ENCODE peak calls at places on chromosomes 12 and 14, in four cellular contexts. Q is SK-N-SH, G is K562, P is H1. S is an unnamed sample.

GRCh38 chr14:103002578-103003350 is 54.6 kb downstream of the CDC42BPB start:
- DNase-seq in Q (no peak), G (no peak), P (no peak), S (no peak)

GRCh38 chr12:69097619-69098368 is 141.6 kb upstream of the CPSF6 start:
- DNase-seq in P (no peak), G (no peak), Q (no peak), S (no peak)

GRCh38 chr14:39704581-39704980 is 272.3 kb upstream of the FBXO33 start:
- DNase-seq in P (no peak), Q (no peak), G (no peak), S (no peak)

GRCh38 chr14:62629070-62629580 is 416.1 kb downstream of the KCNH5 start:
- DNase-seq in Q (no peak), P (no peak), G (no peak), S (no peak)

GRCh38 chr12:14417717-14418116 is 52.2 kb downstream of the ATF7IP start:
- DNase-seq in Q (peak; percentile 46), G (peak; percentile 26), P (peak; percentile 72), S (no peak)

GRCh38 chr12:254039-254438 is 8.6 kb downstream of the SLC6A13 start:
- DNase-seq in G (peak; percentile 25), P (peak; percentile 48), Q (no peak), S (no peak)

GRCh38 chr14:102407258-102407657 is 44.5 kb downstream of the TECPR2 start:
- DNase-seq in G (no peak), Q (no peak), P (no peak), S (no peak)

GRCh38 chr12:1517007-1517406 is 77.4 kb downstream of the FBXL14 start:
- DNase-seq in P (peak; percentile 90), G (no peak), Q (peak; percentile 58), S (no peak)

GRCh38 chr12:93167841-93168492 is 209.8 kb upstream of the NUDT4 start:
- DNase-seq in G (no peak), P (no peak), Q (no peak), S (peak; percentile 95)

GRCh38 chr12:48973992-48974673 is 2.6 kb upstream of the WNT10B start:
- DNase-seq in G (peak; percentile 75), Q (peak; percentile 81), P (peak; percentile 91), S (no peak)

GRCh38 chr14:101215936-101216335 is 312.4 kb upstream of the RTL1 start:
- DNase-seq in P (peak; percentile 19), G (no peak), Q (no peak), S (no peak)

GRCh38 chr14:21913759-21914158 is 240.1 kb upstream of the OR4E1 start:
- DNase-seq in P (peak; percentile 81), G (peak; percentile 36), Q (peak; percentile 4), S (peak; percentile 8)

GRCh38 chr12:132825089-132825488 is 3.6 kb downstream of the GOLGA3 start:
- DNase-seq in P (no peak), Q (no peak), G (no peak), S (no peak)

GRCh38 chr12:65462506-65462905 is 184.0 kb downstream of the MSRB3 start:
- DNase-seq in G (no peak), P (no peak), Q (no peak), S (no peak)
- TF ChIP-seq NRF1 in G (no peak), P (no peak), Q (no peak), S (no peak)

DNA sequence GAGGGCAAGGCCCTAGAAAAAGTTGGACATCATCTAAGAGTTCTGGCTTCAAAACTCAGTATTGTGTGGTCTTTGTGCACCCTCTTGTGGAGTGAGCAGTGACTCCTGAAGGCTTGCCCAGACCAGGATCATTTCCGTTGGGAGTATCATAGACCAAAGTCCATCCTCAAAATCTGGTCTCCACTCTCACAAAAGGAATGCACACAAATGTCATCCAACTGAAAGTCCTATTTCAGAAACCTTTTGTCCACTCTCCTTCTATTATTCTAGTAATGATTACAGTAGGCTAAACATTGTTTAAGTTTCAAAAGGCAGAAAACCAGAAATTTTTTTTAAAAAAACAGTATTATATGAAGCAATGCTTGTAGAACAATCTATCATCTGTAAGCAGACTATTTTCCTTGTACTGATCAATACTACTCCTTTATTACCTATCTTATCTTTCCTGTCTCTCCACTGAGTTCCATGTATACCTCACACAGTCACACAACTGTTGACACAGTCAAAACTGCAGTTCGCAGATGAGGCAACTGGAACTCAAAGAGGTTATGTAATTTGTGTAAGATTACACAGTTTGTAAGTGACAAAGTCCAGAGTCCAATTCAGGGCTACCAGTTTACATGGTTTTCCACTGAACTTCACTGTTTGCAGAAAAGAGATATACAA is 41.4 kb downstream of the COX16 start:
- DNase-seq in P (no peak), G (peak; percentile 14), Q (peak; percentile 63), S (peak; percentile 2)
- TF ChIP-seq NRF1 in P (no peak), G (no peak), Q (no peak), S (no peak)

DNA sequence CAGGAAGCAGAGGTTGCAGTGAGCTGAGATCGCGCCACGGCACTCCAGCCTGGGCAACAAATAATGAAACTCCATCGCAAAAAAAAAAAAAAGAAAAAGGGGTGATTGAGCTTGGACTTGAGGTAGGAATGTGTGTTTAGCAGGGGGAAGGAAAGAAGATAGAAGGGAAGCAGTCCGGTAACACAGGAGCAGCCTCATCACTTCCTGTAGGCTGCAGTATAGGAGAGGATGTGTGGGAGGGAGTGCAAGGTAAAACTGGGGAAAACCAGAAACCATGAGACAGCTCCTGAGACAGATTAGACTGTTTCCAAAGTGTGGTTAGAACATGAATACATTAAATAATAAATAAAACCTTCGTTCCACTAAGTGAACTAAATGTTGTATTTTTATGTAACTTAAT is 49.2 kb downstream of the FGD4 start:
- DNase-seq in Q (no peak), G (no peak), P (no peak), S (no peak)
- TF ChIP-seq NRF1 in Q (no peak), G (no peak), P (no peak), S (no peak)

DNA sequence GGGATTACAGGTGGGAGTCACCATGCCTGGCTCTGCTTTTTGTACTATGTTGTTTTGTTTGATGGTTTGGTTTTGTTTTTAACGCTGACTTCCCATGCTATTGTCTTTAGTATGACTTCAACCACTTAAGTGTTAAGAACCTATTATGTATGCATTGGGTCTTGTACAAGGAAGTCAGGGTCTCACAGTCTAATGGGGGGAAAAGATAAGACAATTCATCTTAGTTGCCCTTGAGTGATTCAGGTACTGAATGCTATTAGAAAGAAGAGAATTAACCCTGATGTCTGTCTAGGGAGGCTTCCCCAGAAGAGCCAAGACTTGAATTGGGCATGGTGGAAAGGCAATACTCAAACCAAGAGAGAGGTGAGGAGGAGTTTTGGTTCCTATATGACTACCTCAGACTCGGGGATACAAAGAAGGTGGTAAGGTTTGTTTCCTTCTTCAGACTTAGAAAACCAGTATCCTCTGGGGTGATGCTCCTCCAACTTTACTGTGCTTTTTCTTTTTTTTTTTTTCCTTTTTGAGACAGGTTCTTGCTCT is 64.6 kb downstream of the SUSD6 start:
- DNase-seq in Q (no peak), G (no peak), P (no peak), S (peak; percentile 88)
- TF ChIP-seq NRF1 in Q (no peak), G (no peak), P (no peak), S (no peak)

GRCh38 chr12:111035578-111036301 is 115.4 kb upstream of the MYL2 start:
- DNase-seq in G (no peak), Q (peak; percentile 73), P (peak; percentile 55), S (no peak)

GRCh38 chr12:111033281-111034147 is 113.1 kb upstream of the MYL2 start:
- DNase-seq in P (peak; percentile 84), Q (peak; percentile 85), G (no peak), S (no peak)

GRCh38 chr12:111037047-111037446 is 116.7 kb upstream of the MYL2 start:
- DNase-seq in G (no peak), Q (no peak), P (no peak), S (no peak)

GRCh38 chr12:111034148-111034910 is 114.0 kb upstream of the MYL2 start:
- DNase-seq in P (peak; percentile 79), G (no peak), Q (peak; percentile 80), S (no peak)

DNA sequence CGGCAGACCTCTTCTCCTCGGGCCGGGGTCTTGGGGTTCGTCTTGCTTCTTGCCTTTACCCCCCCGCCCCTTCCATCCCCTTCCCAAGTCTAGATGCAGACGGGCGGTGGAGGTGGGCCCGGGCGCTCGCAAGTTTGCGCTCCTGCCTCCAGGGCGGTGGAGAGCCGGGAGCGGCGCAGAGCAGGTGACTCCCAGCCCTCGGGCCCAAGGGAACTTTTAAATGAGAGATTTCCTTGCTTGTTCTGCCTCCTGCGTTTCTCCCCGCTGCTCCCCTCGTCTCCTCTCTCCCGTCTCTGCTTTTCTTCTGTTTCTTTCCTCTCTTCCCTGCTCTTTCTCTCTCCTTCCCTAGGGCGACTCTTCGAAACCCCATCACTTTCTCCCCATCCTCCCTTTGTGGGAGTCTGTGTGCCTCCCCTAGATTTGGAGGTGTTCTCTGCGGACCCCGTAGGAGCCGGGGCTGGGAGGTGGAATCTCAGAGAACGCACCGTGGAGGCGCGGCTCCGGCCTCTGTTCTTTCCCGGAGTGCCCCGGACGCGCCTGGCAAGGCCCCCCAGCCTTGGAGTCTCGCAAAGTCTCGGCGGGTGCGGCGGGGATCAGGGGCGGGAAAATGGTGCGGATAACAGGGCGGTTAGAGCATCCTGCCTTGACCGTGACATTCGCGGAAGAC is 114.7 kb upstream of the MYL2 start:
- DNase-seq in P (peak; percentile 76), G (no peak), Q (peak; percentile 68), S (no peak)
- TF ChIP-seq NRF1 in P (no peak), G (no peak), Q (no peak), S (no peak)

GRCh38 chr14:88271205-88271604 is 51.9 kb downstream of the KCNK10 start:
- DNase-seq in P (no peak), Q (no peak), G (no peak), S (no peak)

GRCh38 chr14:88269816-88270416 is 53.2 kb downstream of the KCNK10 start:
- DNase-seq in P (no peak), G (no peak), Q (no peak), S (no peak)

GRCh38 chr14:88272390-88273019 is 50.6 kb downstream of the KCNK10 start:
- DNase-seq in G (no peak), P (no peak), Q (no peak), S (no peak)

GRCh38 chr14:88266474-88266873 is 56.6 kb downstream of the KCNK10 start:
- DNase-seq in G (no peak), Q (no peak), P (no peak), S (no peak)

GRCh38 chr14:88270781-88271180 is 52.3 kb downstream of the KCNK10 start:
- DNase-seq in G (no peak), Q (no peak), P (peak; percentile 71), S (no peak)
- TF ChIP-seq NRF1 in G (no peak), Q (no peak), P (no peak), S (no peak)

S was measured in GM12878.